ENCODE peak calls at places on chromosome 19, in seven cellular contexts. Z is mammary epithelial cell, P is colonic mucosa, M is thyroid gland, Y is aorta, O is foreskin keratinocyte, U is upper lobe of right lung. T is an unnamed sample.

GRCh38 chr19:40263440-40264313 is 21.5 kb downstream of the AKT2 start:
- DNase-seq in Z (no peak), P (no peak), M (no peak), Y (no peak), O (no peak), U (no peak), T (no peak)

GRCh38 chr19:13441810-13442512 is 64.3 kb downstream of the CACNA1A start:
- DNase-seq in Z (peak; percentile 21), P (peak; percentile 30), M (peak; percentile 36), Y (no peak), O (no peak), U (no peak), T (no peak)

GRCh38 chr19:5977222-5977784 is 637 bp downstream of the RANBP3 start:
- DNase-seq in Z (no peak), P (no peak), M (no peak), Y (no peak), O (no peak), U (no peak), T (no peak)

GRCh38 chr19:13086341-13086740 is 16.3 kb downstream of the LYL1 start:
- DNase-seq in Z (no peak), P (no peak), M (no peak), Y (no peak), O (no peak), U (no peak), T (no peak)

GRCh38 chr19:55585658-55586339 is 5.2 kb upstream of the ZNF579 start:
- DNase-seq in Z (no peak), P (peak; percentile 45), M (peak; percentile 95), Y (peak; percentile 85), O (no peak), U (peak; percentile 93), T (peak; percentile 76)

GRCh38 chr19:8368136-8368535 is 4.2 kb downstream of the ANGPTL4 start:
- DNase-seq in Z (no peak), P (no peak), M (no peak), Y (no peak), O (no peak), U (no peak), T (no peak)

GRCh38 chr19:2149980-2150793 is 1.2 kb downstream of the AP3D1 start:
- DNase-seq in Z (peak; percentile 41), P (peak; percentile 57), M (peak; percentile 26), Y (no peak), O (no peak), U (no peak), T (no peak)

GRCh38 chr19:42024622-42025111 is 30.6 kb upstream of the ATP1A3 start:
- DNase-seq in Z (no peak), P (no peak), M (peak; percentile 85), Y (peak; percentile 81), O (no peak), U (no peak), T (no peak)

GRCh38 chr19:20928371-20928770 is 5.3 kb downstream of the ZNF85 start:
- DNase-seq in Z (peak; percentile 55), P (no peak), M (no peak), Y (no peak), O (peak; percentile 2), U (no peak), T (no peak)

GRCh38 chr19:13937479-13938360 is 497 bp downstream of the PODNL1 start:
- DNase-seq in Z (no peak), P (no peak), M (no peak), Y (no peak), O (no peak), U (no peak), T (no peak)

DNA sequence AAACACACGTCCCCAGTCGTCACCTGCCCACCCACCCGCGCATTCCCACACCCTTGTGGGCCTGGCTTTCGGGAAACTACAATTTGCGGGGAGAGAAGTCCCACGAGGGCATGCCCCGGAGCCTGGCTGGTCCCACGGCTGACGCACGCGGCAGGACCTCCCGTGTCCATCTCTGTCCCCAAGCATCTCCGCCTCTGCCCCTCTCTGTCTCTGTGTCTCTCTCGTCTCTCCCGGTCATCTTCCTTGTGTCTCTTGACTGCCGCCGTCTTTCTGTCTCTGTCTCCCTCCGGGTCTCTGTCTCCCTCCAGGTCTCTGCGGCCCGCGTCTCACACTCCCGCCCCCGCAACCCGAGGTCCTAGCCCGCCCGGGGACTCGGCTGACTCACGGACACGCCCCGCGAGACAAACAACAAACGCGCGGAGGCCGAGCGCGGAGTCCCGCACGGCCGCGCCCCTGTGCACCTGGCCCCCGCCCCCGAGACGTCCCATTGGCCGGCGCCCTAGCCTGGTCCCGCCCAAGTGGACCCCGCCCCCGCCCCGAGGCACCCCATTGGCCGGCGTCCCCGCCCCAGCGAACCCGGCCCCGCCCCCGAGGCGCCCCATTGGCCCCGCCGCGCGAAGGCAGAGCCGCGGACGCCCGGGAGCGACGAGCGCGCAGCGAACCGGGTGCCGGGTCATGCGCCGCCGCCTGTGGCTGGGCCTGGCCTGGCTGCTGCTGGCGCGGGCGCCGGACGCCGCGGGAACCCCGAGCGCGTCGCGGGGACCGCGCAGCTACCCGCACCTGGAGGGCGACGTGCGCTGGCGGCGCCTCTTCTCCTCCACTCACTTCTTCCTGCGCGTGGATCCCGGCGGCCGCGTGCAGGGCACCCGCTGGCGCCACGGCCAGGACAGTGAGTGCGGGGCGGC is at the start of gene FGF22:
- DNase-seq in Z (peak; percentile 88), P (peak; percentile 96), M (peak; percentile 88), Y (peak; percentile 98), O (no peak), U (peak; percentile 96), T (peak; percentile 97)
- H3K27ac ChIP-seq in Z (no peak within 1 kb of the TSS), P (no peak within 1 kb of the TSS), M (no peak within 1 kb of the TSS), Y (no peak within 1 kb of the TSS), O (no peak within 1 kb of the TSS), U (no peak within 1 kb of the TSS), T (peak within 1 kb of the TSS; percentile 29)

GRCh38 chr19:18385675-18386542 is at the start of gene GDF15:
- DNase-seq in Z (peak; percentile 69), P (peak; percentile 98), M (peak; percentile 76), Y (peak; percentile 84), O (no peak), U (peak; percentile 94), T (peak; percentile 96)
- H3K4me1 ChIP-seq in Z (peaks cover 26% of the 10 kb centered on the region), P (no peaks in the 10 kb centered on the region), M (peaks cover 7% of the 10 kb centered on the region), Y (no peaks in the 10 kb centered on the region), O (peaks cover 5% of the 10 kb centered on the region), U (peaks cover 20% of the 10 kb centered on the region), T (peaks cover 25% of the 10 kb centered on the region)

GRCh38 chr19:54388803-54389144 is 24.0 kb upstream of the LAIR1 start:
- DNase-seq in Z (no peak), P (no peak), M (no peak), Y (no peak), O (no peak), U (no peak), T (no peak)
- H3K27ac ChIP-seq in Z (no peak overlapping the region), P (no peak overlapping the region), M (no peak overlapping the region), Y (no peak overlapping the region), O (no peak overlapping the region), U (peak overlapping the region; percentile 70), T (peak overlapping the region; percentile 7)

DNA sequence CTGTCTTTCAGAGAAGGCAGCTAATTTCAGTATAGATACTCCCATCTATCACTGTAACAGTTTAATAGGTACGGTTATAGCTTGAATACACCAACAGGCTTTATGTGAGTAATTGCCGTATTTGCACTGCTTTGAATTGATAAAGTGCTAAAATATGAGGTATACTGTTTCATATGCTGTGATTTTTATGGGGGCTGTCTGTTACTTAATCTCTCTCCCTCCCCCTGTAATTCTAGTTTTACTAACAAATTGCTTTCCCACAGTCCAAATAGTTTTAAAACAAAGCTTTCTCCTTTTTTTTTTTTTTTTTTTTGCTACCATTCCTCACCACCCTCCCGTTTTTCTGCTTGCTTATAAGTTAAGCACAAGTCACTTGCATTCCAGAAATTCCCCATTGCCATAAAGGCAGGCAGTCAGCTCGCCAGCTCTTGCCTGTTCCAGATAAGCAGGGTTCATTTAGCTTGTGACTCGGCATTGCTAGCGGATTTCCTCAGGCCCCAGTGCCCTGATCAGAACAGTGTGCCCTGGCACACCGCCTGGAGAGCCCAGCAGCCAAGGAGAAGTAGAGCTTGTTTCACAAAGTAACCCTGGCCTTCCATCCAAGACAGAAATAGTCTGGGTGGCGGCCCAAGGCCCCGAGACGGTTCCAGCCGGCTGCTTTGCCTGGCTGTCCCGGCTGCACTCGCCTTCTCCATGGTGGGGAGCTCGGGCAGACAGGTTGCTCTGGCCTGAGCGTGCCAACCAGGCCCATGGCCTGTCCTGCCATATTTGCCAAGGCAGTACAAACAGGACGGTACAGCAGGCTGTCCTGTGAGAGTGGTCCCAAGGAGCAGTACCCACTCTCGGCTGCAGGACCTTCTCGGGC is 43.5 kb upstream of the NPAS1 start:
- DNase-seq in Z (peak; percentile 56), P (peak; percentile 73), M (peak; percentile 100), Y (peak; percentile 98), O (peak; percentile 45), U (peak; percentile 92), T (peak; percentile 97)
- H3K4me1 ChIP-seq in Z (peaks cover 14% of the 10 kb centered on the region), P (peaks cover 16% of the 10 kb centered on the region), M (peaks cover 57% of the 10 kb centered on the region), Y (peaks cover 14% of the 10 kb centered on the region), O (peaks cover 11% of the 10 kb centered on the region), U (peaks cover 48% of the 10 kb centered on the region), T (peaks cover 55% of the 10 kb centered on the region)

T was measured in stomach.